ENCODE peak calls at places on chromosomes 12 and 14, in six cellular contexts. One of them, this sample, is unnamed.

GRCh38 chr12:53599579-53599978 is 26.6 kb downstream of the ATF7 start:
- DNase-seq in SK-N-SH: no peak
- DNase-seq in tibial artery: no peak
- DNase-seq in hepatic stellate cell: no peak
- DNase-seq in HS-5: no peak
- DNase-seq in NCI-H1417: no peak
- DNase-seq in this sample: peak

GRCh38 chr12:52776913-52777395 is at the start of gene KRT76:
- DNase-seq in SK-N-SH: no peak
- DNase-seq in tibial artery: no peak
- DNase-seq in hepatic stellate cell: no peak
- DNase-seq in HS-5: no peak
- DNase-seq in NCI-H1417: no peak
- DNase-seq in this sample: no peak

GRCh38 chr12:8014836-8015235 is 17.7 kb upstream of the FOXJ2 start:
- DNase-seq in SK-N-SH: no peak
- DNase-seq in tibial artery: no peak
- DNase-seq in hepatic stellate cell: no peak
- DNase-seq in HS-5: no peak
- DNase-seq in NCI-H1417: no peak
- DNase-seq in this sample: no peak

GRCh38 chr12:78951746-78952532 is 87.4 kb downstream of the SYT1 start:
- DNase-seq in SK-N-SH: peak
- DNase-seq in tibial artery: no peak
- DNase-seq in hepatic stellate cell: no peak
- DNase-seq in HS-5: no peak
- DNase-seq in NCI-H1417: peak
- DNase-seq in this sample: no peak

GRCh38 chr14:94648801-94649200 is 36.6 kb downstream of the SERPINA3 start:
- DNase-seq in SK-N-SH: no peak
- DNase-seq in tibial artery: no peak
- DNase-seq in hepatic stellate cell: no peak
- DNase-seq in HS-5: no peak
- DNase-seq in NCI-H1417: no peak
- DNase-seq in this sample: no peak

GRCh38 chr14:64760146-64760755 is 56.0 kb downstream of the PLEKHG3 start:
- DNase-seq in SK-N-SH: peak
- DNase-seq in tibial artery: peak
- DNase-seq in hepatic stellate cell: peak
- DNase-seq in HS-5: no peak
- DNase-seq in NCI-H1417: peak
- DNase-seq in this sample: peak

GRCh38 chr12:47222960-47223847 is 143.4 kb upstream of the AMIGO2 start:
- DNase-seq in SK-N-SH: no peak
- DNase-seq in tibial artery: no peak
- DNase-seq in hepatic stellate cell: no peak
- DNase-seq in HS-5: no peak
- DNase-seq in NCI-H1417: no peak
- DNase-seq in this sample: no peak

GRCh38 chr14:95485222-95485819 is 31.1 kb downstream of the SYNE3 start:
- DNase-seq in SK-N-SH: no peak
- DNase-seq in tibial artery: no peak
- DNase-seq in hepatic stellate cell: no peak
- DNase-seq in HS-5: no peak
- DNase-seq in NCI-H1417: no peak
- DNase-seq in this sample: no peak

GRCh38 chr12:30537228-30537627 is 158.4 kb downstream of the IPO8 start:
- DNase-seq in SK-N-SH: no peak
- DNase-seq in tibial artery: no peak
- DNase-seq in hepatic stellate cell: no peak
- DNase-seq in HS-5: no peak
- DNase-seq in NCI-H1417: no peak
- DNase-seq in this sample: no peak

GRCh38 chr12:132218915-132219314 is 74.7 kb downstream of the NOC4L start:
- DNase-seq in SK-N-SH: peak
- DNase-seq in tibial artery: no peak
- DNase-seq in hepatic stellate cell: peak
- DNase-seq in HS-5: no peak
- DNase-seq in NCI-H1417: peak
- DNase-seq in this sample: no peak

GRCh38 chr14:28770061-28770460 is 3.5 kb downstream of the FOXG1 start:
- DNase-seq in SK-N-SH: no peak
- DNase-seq in tibial artery: no peak
- DNase-seq in hepatic stellate cell: no peak
- DNase-seq in HS-5: no peak
- DNase-seq in NCI-H1417: no peak
- DNase-seq in this sample: no peak

GRCh38 chr12:21828111-21828775 is 53.7 kb upstream of the KCNJ8 start:
- DNase-seq in SK-N-SH: no peak
- DNase-seq in tibial artery: no peak
- DNase-seq in hepatic stellate cell: no peak
- DNase-seq in HS-5: no peak
- DNase-seq in NCI-H1417: no peak
- DNase-seq in this sample: peak

GRCh38 chr12:111761099-111761498 is 5.6 kb upstream of the ALDH2 start:
- DNase-seq in SK-N-SH: no peak
- DNase-seq in tibial artery: no peak
- DNase-seq in hepatic stellate cell: no peak
- DNase-seq in HS-5: no peak
- DNase-seq in NCI-H1417: no peak
- DNase-seq in this sample: no peak

GRCh38 chr12:115916910-115917668 is 360.4 kb downstream of the MED13L start:
- DNase-seq in SK-N-SH: peak
- DNase-seq in tibial artery: peak
- DNase-seq in hepatic stellate cell: peak
- DNase-seq in HS-5: no peak
- DNase-seq in NCI-H1417: peak
- DNase-seq in this sample: peak

GRCh38 chr14:54147285-54147684 is 190.7 kb upstream of the BMP4 start:
- DNase-seq in SK-N-SH: no peak
- DNase-seq in tibial artery: no peak
- DNase-seq in hepatic stellate cell: no peak
- DNase-seq in HS-5: no peak
- DNase-seq in NCI-H1417: no peak
- DNase-seq in this sample: no peak